ENCODE peak calls at places on chromosomes 12 and 14, in ten cellular contexts. One of them, this sample, is unnamed.

GRCh38 chr14:64871344-64871743 is 8.4 kb downstream of the SPTB start:
- DNase-seq in spleen: no peak
- DNase-seq in sigmoid colon: no peak
- DNase-seq in brain microvascular endothelial cell: no peak
- DNase-seq in fibroblast of villous mesenchyme: no peak
- DNase-seq in heart right ventricle: no peak
- DNase-seq in right lobe of liver: no peak
- DNase-seq in AG04450: no peak
- DNase-seq in HFF-Myc: no peak
- DNase-seq in mucosa of descending colon: no peak
- DNase-seq in this sample: no peak

GRCh38 chr14:61193471-61193870 is 87.7 kb downstream of the TMEM30B start:
- DNase-seq in spleen: no peak
- DNase-seq in sigmoid colon: no peak
- DNase-seq in brain microvascular endothelial cell: no peak
- DNase-seq in fibroblast of villous mesenchyme: no peak
- DNase-seq in heart right ventricle: no peak
- DNase-seq in right lobe of liver: no peak
- DNase-seq in AG04450: no peak
- DNase-seq in HFF-Myc: no peak
- DNase-seq in mucosa of descending colon: no peak
- DNase-seq in this sample: no peak

GRCh38 chr12:20508962-20509361 is 140.6 kb downstream of the PDE3A start:
- DNase-seq in spleen: no peak
- DNase-seq in sigmoid colon: no peak
- DNase-seq in brain microvascular endothelial cell: no peak
- DNase-seq in fibroblast of villous mesenchyme: no peak
- DNase-seq in heart right ventricle: no peak
- DNase-seq in right lobe of liver: no peak
- DNase-seq in AG04450: no peak
- DNase-seq in HFF-Myc: no peak
- DNase-seq in mucosa of descending colon: no peak
- DNase-seq in this sample: no peak

GRCh38 chr12:112353389-112353788 is 28.8 kb downstream of the HECTD4 start:
- DNase-seq in spleen: no peak
- DNase-seq in sigmoid colon: no peak
- DNase-seq in brain microvascular endothelial cell: peak; percentile 29
- DNase-seq in fibroblast of villous mesenchyme: no peak
- DNase-seq in heart right ventricle: no peak
- DNase-seq in right lobe of liver: no peak
- DNase-seq in AG04450: no peak
- DNase-seq in HFF-Myc: no peak
- DNase-seq in mucosa of descending colon: no peak
- DNase-seq in this sample: no peak

GRCh38 chr12:99020871-99021270 is 375.8 kb downstream of the APAF1 start:
- DNase-seq in spleen: no peak
- DNase-seq in sigmoid colon: no peak
- DNase-seq in brain microvascular endothelial cell: no peak
- DNase-seq in fibroblast of villous mesenchyme: no peak
- DNase-seq in heart right ventricle: no peak
- DNase-seq in right lobe of liver: no peak
- DNase-seq in AG04450: no peak
- DNase-seq in HFF-Myc: no peak
- DNase-seq in mucosa of descending colon: no peak
- DNase-seq in this sample: no peak

GRCh38 chr12:126936181-126936851 is 1330.7 kb upstream of the TMEM132C start:
- DNase-seq in spleen: no peak
- DNase-seq in sigmoid colon: peak; percentile 87
- DNase-seq in brain microvascular endothelial cell: no peak
- DNase-seq in fibroblast of villous mesenchyme: no peak
- DNase-seq in heart right ventricle: peak; percentile 62
- DNase-seq in right lobe of liver: peak; percentile 78
- DNase-seq in AG04450: no peak
- DNase-seq in HFF-Myc: no peak
- DNase-seq in mucosa of descending colon: no peak
- DNase-seq in this sample: peak; percentile 70

GRCh38 chr12:88310069-88310468 is 168.0 kb downstream of the TMTC3 start:
- DNase-seq in spleen: no peak
- DNase-seq in sigmoid colon: no peak
- DNase-seq in brain microvascular endothelial cell: peak; percentile 81
- DNase-seq in fibroblast of villous mesenchyme: peak; percentile 60
- DNase-seq in heart right ventricle: peak; percentile 31
- DNase-seq in right lobe of liver: no peak
- DNase-seq in AG04450: no peak
- DNase-seq in HFF-Myc: peak; percentile 33
- DNase-seq in mucosa of descending colon: no peak
- DNase-seq in this sample: peak; percentile 53

GRCh38 chr12:25959069-25959961 is 833 bp downstream of the RASSF8 start:
- DNase-seq in spleen: peak; percentile 76
- DNase-seq in sigmoid colon: peak; percentile 86
- DNase-seq in brain microvascular endothelial cell: peak; percentile 80
- DNase-seq in fibroblast of villous mesenchyme: peak; percentile 89
- DNase-seq in heart right ventricle: peak; percentile 33
- DNase-seq in right lobe of liver: peak; percentile 70
- DNase-seq in AG04450: peak; percentile 39
- DNase-seq in HFF-Myc: no peak
- DNase-seq in mucosa of descending colon: peak; percentile 60
- DNase-seq in this sample: peak; percentile 59

GRCh38 chr12:65990592-65990991 is 140.0 kb downstream of the LLPH start:
- DNase-seq in spleen: no peak
- DNase-seq in sigmoid colon: no peak
- DNase-seq in brain microvascular endothelial cell: no peak
- DNase-seq in fibroblast of villous mesenchyme: no peak
- DNase-seq in heart right ventricle: no peak
- DNase-seq in right lobe of liver: no peak
- DNase-seq in AG04450: no peak
- DNase-seq in HFF-Myc: no peak
- DNase-seq in mucosa of descending colon: no peak
- DNase-seq in this sample: no peak

GRCh38 chr14:76348898-76349297 is 27.0 kb upstream of the ESRRB start:
- DNase-seq in spleen: peak; percentile 41
- DNase-seq in sigmoid colon: no peak
- DNase-seq in brain microvascular endothelial cell: peak; percentile 25
- DNase-seq in fibroblast of villous mesenchyme: peak; percentile 12
- DNase-seq in heart right ventricle: peak; percentile 79
- DNase-seq in right lobe of liver: peak; percentile 39
- DNase-seq in AG04450: no peak
- DNase-seq in HFF-Myc: peak; percentile 56
- DNase-seq in mucosa of descending colon: no peak
- DNase-seq in this sample: peak; percentile 41

GRCh38 chr12:70983692-70984091 is 63.2 kb upstream of the PTPRR start:
- DNase-seq in spleen: no peak
- DNase-seq in sigmoid colon: no peak
- DNase-seq in brain microvascular endothelial cell: no peak
- DNase-seq in fibroblast of villous mesenchyme: no peak
- DNase-seq in heart right ventricle: no peak
- DNase-seq in right lobe of liver: no peak
- DNase-seq in AG04450: no peak
- DNase-seq in HFF-Myc: no peak
- DNase-seq in mucosa of descending colon: no peak
- DNase-seq in this sample: no peak

GRCh38 chr14:44657153-44657552 is 150.1 kb upstream of the FSCB start:
- DNase-seq in spleen: no peak
- DNase-seq in sigmoid colon: no peak
- DNase-seq in brain microvascular endothelial cell: no peak
- DNase-seq in fibroblast of villous mesenchyme: no peak
- DNase-seq in heart right ventricle: no peak
- DNase-seq in right lobe of liver: no peak
- DNase-seq in AG04450: no peak
- DNase-seq in HFF-Myc: no peak
- DNase-seq in mucosa of descending colon: no peak
- DNase-seq in this sample: peak; percentile 76

GRCh38 chr14:44657688-44658388 is 150.8 kb upstream of the FSCB start:
- DNase-seq in spleen: no peak
- DNase-seq in sigmoid colon: no peak
- DNase-seq in brain microvascular endothelial cell: no peak
- DNase-seq in fibroblast of villous mesenchyme: peak; percentile 14
- DNase-seq in heart right ventricle: no peak
- DNase-seq in right lobe of liver: no peak
- DNase-seq in AG04450: no peak
- DNase-seq in HFF-Myc: no peak
- DNase-seq in mucosa of descending colon: no peak
- DNase-seq in this sample: peak; percentile 90

GRCh38 chr14:44649056-44649455 is 142.0 kb upstream of the FSCB start:
- DNase-seq in spleen: no peak
- DNase-seq in sigmoid colon: no peak
- DNase-seq in brain microvascular endothelial cell: no peak
- DNase-seq in fibroblast of villous mesenchyme: no peak
- DNase-seq in heart right ventricle: no peak
- DNase-seq in right lobe of liver: no peak
- DNase-seq in AG04450: no peak
- DNase-seq in HFF-Myc: no peak
- DNase-seq in mucosa of descending colon: no peak
- DNase-seq in this sample: no peak

GRCh38 chr14:44658389-44658696 is 151.3 kb upstream of the FSCB start:
- DNase-seq in spleen: no peak
- DNase-seq in sigmoid colon: no peak
- DNase-seq in brain microvascular endothelial cell: no peak
- DNase-seq in fibroblast of villous mesenchyme: no peak
- DNase-seq in heart right ventricle: no peak
- DNase-seq in right lobe of liver: no peak
- DNase-seq in AG04450: no peak
- DNase-seq in HFF-Myc: no peak
- DNase-seq in mucosa of descending colon: no peak
- DNase-seq in this sample: no peak

GRCh38 chr14:44652640-44653039 is 145.6 kb upstream of the FSCB start:
- DNase-seq in spleen: no peak
- DNase-seq in sigmoid colon: no peak
- DNase-seq in brain microvascular endothelial cell: no peak
- DNase-seq in fibroblast of villous mesenchyme: no peak
- DNase-seq in heart right ventricle: no peak
- DNase-seq in right lobe of liver: no peak
- DNase-seq in AG04450: no peak
- DNase-seq in HFF-Myc: no peak
- DNase-seq in mucosa of descending colon: no peak
- DNase-seq in this sample: no peak
- H3K4me3 ChIP-seq in spleen: no peak overlapping the region
- H3K4me3 ChIP-seq in sigmoid colon: no peak overlapping the region
- H3K4me3 ChIP-seq in brain microvascular endothelial cell: no peak overlapping the region
- H3K4me3 ChIP-seq in fibroblast of villous mesenchyme: no peak overlapping the region
- H3K4me3 ChIP-seq in heart right ventricle: no peak overlapping the region
- H3K4me3 ChIP-seq in right lobe of liver: no peak overlapping the region
- H3K4me3 ChIP-seq in AG04450: no peak overlapping the region
- H3K4me3 ChIP-seq in HFF-Myc: no peak overlapping the region
- H3K4me3 ChIP-seq in mucosa of descending colon: no peak overlapping the region
- H3K4me3 ChIP-seq in this sample: no peak overlapping the region

GRCh38 chr12:8949525-8950286 is at the start of gene M6PR:
- DNase-seq in spleen: peak; percentile 98
- DNase-seq in sigmoid colon: peak; percentile 97
- DNase-seq in brain microvascular endothelial cell: peak; percentile 92
- DNase-seq in fibroblast of villous mesenchyme: peak; percentile 96
- DNase-seq in heart right ventricle: peak; percentile 95
- DNase-seq in right lobe of liver: peak; percentile 95
- DNase-seq in AG04450: peak; percentile 78
- DNase-seq in HFF-Myc: peak; percentile 93
- DNase-seq in mucosa of descending colon: peak; percentile 94
- DNase-seq in this sample: peak; percentile 97
- TF ChIP-seq CTCF in spleen: peak; percentile 64
- TF ChIP-seq CTCF in sigmoid colon: peak; percentile 14
- TF ChIP-seq CTCF in brain microvascular endothelial cell: peak; percentile 73
- TF ChIP-seq CTCF in fibroblast of villous mesenchyme: peak; percentile 51
- TF ChIP-seq CTCF in heart right ventricle: peak; percentile 79
- TF ChIP-seq CTCF in right lobe of liver: peak; percentile 40
- TF ChIP-seq CTCF in AG04450: peak; percentile 60
- TF ChIP-seq CTCF in HFF-Myc: peak; percentile 44
- TF ChIP-seq CTCF in mucosa of descending colon: no peak
- TF ChIP-seq CTCF in this sample: peak; percentile 62

GRCh38 chr14:88553886-88554457 is 835 bp downstream of the PTPN21 start:
- DNase-seq in spleen: no peak
- DNase-seq in sigmoid colon: no peak
- DNase-seq in brain microvascular endothelial cell: no peak
- DNase-seq in fibroblast of villous mesenchyme: peak; percentile 28
- DNase-seq in heart right ventricle: no peak
- DNase-seq in right lobe of liver: no peak
- DNase-seq in AG04450: no peak
- DNase-seq in HFF-Myc: no peak
- DNase-seq in mucosa of descending colon: no peak
- DNase-seq in this sample: peak; percentile 12

GRCh38 chr14:88551094-88551870 is 3.5 kb downstream of the PTPN21 start:
- DNase-seq in spleen: peak; percentile 86
- DNase-seq in sigmoid colon: peak; percentile 91
- DNase-seq in brain microvascular endothelial cell: peak; percentile 70
- DNase-seq in fibroblast of villous mesenchyme: peak; percentile 90
- DNase-seq in heart right ventricle: peak; percentile 87
- DNase-seq in right lobe of liver: peak; percentile 82
- DNase-seq in AG04450: peak; percentile 63
- DNase-seq in HFF-Myc: peak; percentile 65
- DNase-seq in mucosa of descending colon: peak; percentile 89
- DNase-seq in this sample: peak; percentile 93

GRCh38 chr14:88552859-88553258 is 1.9 kb downstream of the PTPN21 start:
- DNase-seq in spleen: no peak
- DNase-seq in sigmoid colon: no peak
- DNase-seq in brain microvascular endothelial cell: no peak
- DNase-seq in fibroblast of villous mesenchyme: no peak
- DNase-seq in heart right ventricle: no peak
- DNase-seq in right lobe of liver: no peak
- DNase-seq in AG04450: no peak
- DNase-seq in HFF-Myc: no peak
- DNase-seq in mucosa of descending colon: no peak
- DNase-seq in this sample: no peak

GRCh38 chr14:88550078-88550477 is 4.7 kb downstream of the PTPN21 start:
- DNase-seq in spleen: no peak
- DNase-seq in sigmoid colon: peak; percentile 56
- DNase-seq in brain microvascular endothelial cell: no peak
- DNase-seq in fibroblast of villous mesenchyme: no peak
- DNase-seq in heart right ventricle: no peak
- DNase-seq in right lobe of liver: no peak
- DNase-seq in AG04450: no peak
- DNase-seq in HFF-Myc: no peak
- DNase-seq in mucosa of descending colon: no peak
- DNase-seq in this sample: no peak

GRCh38 chr14:88551936-88552565 is 2.8 kb downstream of the PTPN21 start:
- DNase-seq in spleen: no peak
- DNase-seq in sigmoid colon: peak; percentile 69
- DNase-seq in brain microvascular endothelial cell: no peak
- DNase-seq in fibroblast of villous mesenchyme: peak; percentile 46
- DNase-seq in heart right ventricle: peak; percentile 30
- DNase-seq in right lobe of liver: peak; percentile 33
- DNase-seq in AG04450: no peak
- DNase-seq in HFF-Myc: no peak
- DNase-seq in mucosa of descending colon: peak; percentile 50
- DNase-seq in this sample: peak; percentile 45
- H3K4me3 ChIP-seq in spleen: peak overlapping the region; percentile 54
- H3K4me3 ChIP-seq in sigmoid colon: peak overlapping the region; percentile 61
- H3K4me3 ChIP-seq in brain microvascular endothelial cell: peak overlapping the region; percentile 76
- H3K4me3 ChIP-seq in fibroblast of villous mesenchyme: peak overlapping the region; percentile 83
- H3K4me3 ChIP-seq in heart right ventricle: peak overlapping the region; percentile 55
- H3K4me3 ChIP-seq in right lobe of liver: peak overlapping the region; percentile 66
- H3K4me3 ChIP-seq in AG04450: peak overlapping the region; percentile 76
- H3K4me3 ChIP-seq in HFF-Myc: peak overlapping the region; percentile 87
- H3K4me3 ChIP-seq in mucosa of descending colon: peak overlapping the region; percentile 32
- H3K4me3 ChIP-seq in this sample: peak overlapping the region; percentile 75

DNA sequence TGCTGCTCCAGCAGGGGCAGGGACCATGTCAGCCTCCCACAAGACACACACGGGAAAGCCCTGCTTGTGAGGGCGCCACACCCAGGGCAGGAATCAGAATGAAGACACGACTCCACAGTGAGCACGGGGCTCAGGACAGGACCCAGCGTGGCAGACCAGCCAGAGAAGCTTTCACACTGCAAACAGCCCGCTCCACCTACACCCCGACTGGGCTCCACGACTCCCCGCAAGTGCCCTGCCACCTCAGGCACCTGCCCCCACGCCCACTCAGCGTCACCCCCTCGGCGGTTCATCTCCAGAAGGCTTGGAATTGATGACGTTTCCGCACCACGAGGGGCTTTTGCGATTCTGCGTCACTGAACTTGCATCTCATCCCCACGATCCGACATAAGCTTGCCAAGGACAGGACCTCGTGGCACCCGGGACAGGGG is 91.1 kb downstream of the FBXL14 start:
- DNase-seq in spleen: no peak
- DNase-seq in sigmoid colon: no peak
- DNase-seq in brain microvascular endothelial cell: no peak
- DNase-seq in fibroblast of villous mesenchyme: no peak
- DNase-seq in heart right ventricle: no peak
- DNase-seq in right lobe of liver: no peak
- DNase-seq in AG04450: no peak
- DNase-seq in HFF-Myc: no peak
- DNase-seq in mucosa of descending colon: no peak
- DNase-seq in this sample: no peak
- TF ChIP-seq CTCF in spleen: no peak
- TF ChIP-seq CTCF in sigmoid colon: no peak
- TF ChIP-seq CTCF in brain microvascular endothelial cell: no peak
- TF ChIP-seq CTCF in fibroblast of villous mesenchyme: no peak
- TF ChIP-seq CTCF in heart right ventricle: no peak
- TF ChIP-seq CTCF in right lobe of liver: no peak
- TF ChIP-seq CTCF in AG04450: no peak
- TF ChIP-seq CTCF in HFF-Myc: no peak
- TF ChIP-seq CTCF in mucosa of descending colon: no peak
- TF ChIP-seq CTCF in this sample: no peak

This sample was measured in A673.